ENCODE peak calls at places on chromosomes 4 and X, in four cellular contexts. One of them, this sample, is unnamed.

GRCh38 chr4:26851129-26851528 is 9.5 kb upstream of the STIM2 start:
- DNase-seq in A549: no peak
- DNase-seq in stomach: no peak
- DNase-seq in ovary: no peak
- DNase-seq in this sample: no peak

GRCh38 chrX:4830880-4831557 is 1117.6 kb upstream of the PRKX start:
- DNase-seq in A549: peak; percentile 90
- DNase-seq in ovary: no peak
- DNase-seq in stomach: no peak
- DNase-seq in this sample: no peak

GRCh38 chr4:150126880-150127236 is 48.6 kb downstream of the DCLK2 start:
- DNase-seq in A549: no peak
- DNase-seq in stomach: no peak
- DNase-seq in ovary: no peak
- DNase-seq in this sample: no peak

GRCh38 chr4:74615411-74615810 is 170.5 kb downstream of the AREG start:
- DNase-seq in ovary: no peak
- DNase-seq in A549: no peak
- DNase-seq in stomach: no peak
- DNase-seq in this sample: no peak

GRCh38 chr4:21979196-21979595 is 30.6 kb upstream of the KCNIP4 start:
- DNase-seq in A549: no peak
- DNase-seq in stomach: no peak
- DNase-seq in ovary: no peak
- DNase-seq in this sample: no peak

GRCh38 chr4:169791527-169792156 is 33.9 kb upstream of the HPF1 start:
- DNase-seq in stomach: no peak
- DNase-seq in A549: peak; percentile 69
- DNase-seq in ovary: no peak
- DNase-seq in this sample: no peak

GRCh38 chr4:130172156-130172555 is 1076.2 kb downstream of the C4orf33 start:
- DNase-seq in stomach: no peak
- DNase-seq in ovary: no peak
- DNase-seq in A549: no peak
- DNase-seq in this sample: no peak

GRCh38 chr4:673349-674091 is 556 bp downstream of the ATP5ME start:
- DNase-seq in stomach: peak; percentile 53
- DNase-seq in ovary: no peak
- DNase-seq in A549: no peak
- DNase-seq in this sample: peak; percentile 93

GRCh38 chrX:39948564-39948963 is 149.2 kb downstream of the BCOR start:
- DNase-seq in A549: no peak
- DNase-seq in stomach: no peak
- DNase-seq in ovary: no peak
- DNase-seq in this sample: no peak

GRCh38 chrX:7372843-7373525 is 225.0 kb upstream of the PUDP start:
- DNase-seq in stomach: no peak
- DNase-seq in ovary: no peak
- DNase-seq in A549: peak; percentile 16
- DNase-seq in this sample: no peak

GRCh38 chr4:185011408-185011807 is 6.9 kb upstream of the HELT start:
- DNase-seq in ovary: no peak
- DNase-seq in A549: no peak
- DNase-seq in stomach: no peak
- DNase-seq in this sample: no peak

GRCh38 chr4:100299019-100299418 is 108.8 kb upstream of the DDIT4L start:
- DNase-seq in A549: peak; percentile 24
- DNase-seq in ovary: peak; percentile 27
- DNase-seq in stomach: no peak
- DNase-seq in this sample: no peak

GRCh38 chr4:83250666-83251065 is 33.9 kb downstream of the COQ2 start:
- DNase-seq in stomach: no peak
- DNase-seq in A549: no peak
- DNase-seq in ovary: no peak
- DNase-seq in this sample: no peak

GRCh38 chr4:19254476-19254875 is 997.2 kb upstream of the SLIT2 start:
- DNase-seq in stomach: no peak
- DNase-seq in ovary: no peak
- DNase-seq in A549: no peak
- DNase-seq in this sample: no peak

GRCh38 chrX:486325-486724 is 99.6 kb upstream of the PPP2R3B start:
- DNase-seq in A549: no peak
- DNase-seq in stomach: no peak
- DNase-seq in ovary: no peak
- DNase-seq in this sample: no peak

GRCh38 chr4:6688879-6689505 is 4.7 kb upstream of the S100P start:
- DNase-seq in stomach: peak; percentile 76
- DNase-seq in ovary: peak; percentile 43
- DNase-seq in A549: peak; percentile 82
- DNase-seq in this sample: no peak

GRCh38 chr4:4842476-4843441 is 16.7 kb upstream of the MSX1 start:
- DNase-seq in stomach: no peak
- DNase-seq in A549: no peak
- DNase-seq in ovary: no peak
- DNase-seq in this sample: no peak

GRCh38 chrX:85084770-85085393 is 81.2 kb downstream of the APOOL start:
- DNase-seq in stomach: no peak
- DNase-seq in A549: peak; percentile 37
- DNase-seq in ovary: no peak
- DNase-seq in this sample: no peak

GRCh38 chr4:22911285-22911684 is 218.5 kb downstream of the GBA3 start:
- DNase-seq in stomach: no peak
- DNase-seq in A549: no peak
- DNase-seq in ovary: no peak
- DNase-seq in this sample: no peak

GRCh38 chr4:52659722-52660261 is 691 bp upstream of the USP46 start:
- DNase-seq in ovary: peak; percentile 63
- DNase-seq in stomach: peak; percentile 71
- DNase-seq in A549: peak; percentile 21
- DNase-seq in this sample: peak; percentile 93

GRCh38 chrX:109684136-109684535 is 48.9 kb downstream of the ACSL4 start:
- DNase-seq in stomach: no peak
- DNase-seq in A549: no peak
- DNase-seq in ovary: no peak
- DNase-seq in this sample: no peak

GRCh38 chr4:16692021-16692420 is 206.4 kb downstream of the LDB2 start:
- DNase-seq in ovary: no peak
- DNase-seq in stomach: no peak
- DNase-seq in A549: no peak
- DNase-seq in this sample: no peak

GRCh38 chr4:132866616-132867015 is 282.5 kb upstream of the PCDH10 start:
- DNase-seq in ovary: no peak
- DNase-seq in stomach: no peak
- DNase-seq in A549: no peak
- DNase-seq in this sample: no peak

GRCh38 chrX:44062842-44063241 is 89.7 kb upstream of the NDP start:
- DNase-seq in A549: no peak
- DNase-seq in ovary: peak; percentile 21
- DNase-seq in stomach: no peak
- DNase-seq in this sample: no peak

GRCh38 chr4:184534511-184535391 is 60.4 kb upstream of the IRF2 start:
- DNase-seq in stomach: no peak
- DNase-seq in ovary: no peak
- DNase-seq in A549: no peak
- DNase-seq in this sample: no peak

DNA sequence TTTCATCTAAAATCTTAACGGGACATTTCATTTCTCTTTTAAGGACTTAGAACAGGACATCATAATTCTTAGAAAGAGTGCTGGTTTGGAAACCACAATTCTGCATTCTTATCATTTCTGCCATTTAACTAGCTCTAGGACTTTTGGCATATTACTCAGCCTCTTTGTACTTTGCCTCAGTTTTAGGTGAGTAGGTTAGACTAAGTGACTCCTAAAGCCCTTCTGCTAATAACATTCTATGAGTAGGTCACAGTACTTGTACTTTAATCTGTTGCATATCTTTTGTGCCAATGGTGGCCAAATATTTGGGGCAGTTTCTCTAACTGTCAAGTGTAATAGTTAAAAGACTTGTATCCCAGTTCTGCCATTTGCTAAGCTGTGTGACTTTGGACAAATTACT is 115.4 kb upstream of the NUDT6 start:
- DNase-seq in stomach: no peak
- DNase-seq in A549: no peak
- DNase-seq in ovary: no peak
- DNase-seq in this sample: no peak
- TF ChIP-seq EP300 in stomach: no peak
- TF ChIP-seq EP300 in A549: no peak
- TF ChIP-seq EP300 in ovary: no peak
- TF ChIP-seq EP300 in this sample: no peak

GRCh38 chr4:85116008-85116407 is 149.5 kb upstream of the WDFY3 start:
- DNase-seq in ovary: no peak
- DNase-seq in A549: no peak
- DNase-seq in stomach: no peak
- DNase-seq in this sample: no peak

GRCh38 chr4:85114526-85114925 is 148.0 kb upstream of the WDFY3 start:
- DNase-seq in A549: no peak
- DNase-seq in ovary: no peak
- DNase-seq in stomach: no peak
- DNase-seq in this sample: no peak

DNA sequence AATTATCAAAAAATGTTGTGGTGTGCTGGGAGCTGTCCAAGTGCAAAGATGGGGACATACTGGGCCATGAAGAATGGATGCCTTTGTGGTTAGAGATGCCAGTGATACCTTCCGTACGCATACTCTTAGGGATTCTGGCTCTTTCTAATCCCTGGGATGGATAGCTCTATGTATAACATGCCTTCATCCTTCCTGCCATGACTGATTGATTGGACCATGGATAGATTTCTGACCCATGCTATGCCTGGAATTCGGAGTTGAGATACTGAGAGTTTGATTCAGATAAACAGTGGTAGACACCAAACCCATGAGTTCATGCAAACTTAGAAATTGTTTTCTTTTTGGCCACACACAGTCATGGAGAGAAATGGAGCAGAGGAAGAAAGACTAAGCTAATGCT is 147.2 kb upstream of the WDFY3 start:
- DNase-seq in A549: no peak
- DNase-seq in ovary: no peak
- DNase-seq in stomach: no peak
- DNase-seq in this sample: no peak
- H3K4me1 ChIP-seq in A549: no peaks in the 10 kb centered on the region
- H3K4me1 ChIP-seq in ovary: no peaks in the 10 kb centered on the region
- H3K4me1 ChIP-seq in stomach: no peaks in the 10 kb centered on the region
- H3K4me1 ChIP-seq in this sample: no peaks in the 10 kb centered on the region

DNA sequence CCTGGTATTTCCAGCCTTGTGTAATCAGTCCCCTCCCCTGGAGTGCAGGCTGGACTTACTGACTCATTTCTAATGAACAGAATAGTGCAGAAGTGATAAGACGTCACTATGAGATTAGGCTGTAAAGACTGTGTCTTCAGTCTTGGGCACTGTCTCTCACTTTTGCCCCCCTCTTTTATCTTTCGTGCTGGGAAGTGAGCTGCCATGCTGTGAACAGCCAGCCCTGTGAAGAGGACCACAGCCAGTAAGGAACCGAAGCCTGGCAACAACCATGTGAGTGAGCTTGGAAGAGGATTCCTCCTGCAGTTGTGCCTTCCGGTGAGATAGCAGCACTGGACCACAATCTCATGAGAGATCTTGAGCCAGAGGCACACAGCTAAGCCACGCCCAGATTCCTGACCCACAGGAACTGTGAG is 67.5 kb upstream of the GPR34 start:
- DNase-seq in stomach: no peak
- DNase-seq in A549: peak; percentile 73
- DNase-seq in ovary: no peak
- DNase-seq in this sample: no peak
- TF ChIP-seq EP300 in stomach: no peak
- TF ChIP-seq EP300 in A549: no peak
- TF ChIP-seq EP300 in ovary: no peak
- TF ChIP-seq EP300 in this sample: no peak

DNA sequence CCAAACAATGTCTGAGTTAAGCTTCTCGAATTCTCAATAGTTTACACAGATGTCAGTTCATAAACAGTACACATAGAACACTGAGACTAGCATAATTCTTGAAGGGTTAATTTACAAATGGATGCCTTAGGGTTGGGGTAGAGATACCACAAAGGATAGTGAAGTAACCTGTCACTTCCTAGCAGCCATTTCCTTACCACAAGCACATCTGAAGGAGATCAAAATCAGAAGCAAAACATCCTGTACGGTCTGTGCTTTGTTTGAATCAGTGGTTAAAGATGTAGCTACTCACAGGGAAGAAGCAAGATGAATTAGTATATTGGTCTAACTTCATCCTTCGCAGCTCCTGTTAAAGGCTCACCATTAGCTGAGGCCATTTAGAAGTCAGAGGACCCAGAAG is 2393.8 kb downstream of the ARAP2 start:
- DNase-seq in ovary: no peak
- DNase-seq in A549: no peak
- DNase-seq in stomach: no peak
- DNase-seq in this sample: no peak
- H3K4me1 ChIP-seq in ovary: no peaks in the 10 kb centered on the region
- H3K4me1 ChIP-seq in A549: no peaks in the 10 kb centered on the region
- H3K4me1 ChIP-seq in stomach: no peaks in the 10 kb centered on the region
- H3K4me1 ChIP-seq in this sample: no peaks in the 10 kb centered on the region

DNA sequence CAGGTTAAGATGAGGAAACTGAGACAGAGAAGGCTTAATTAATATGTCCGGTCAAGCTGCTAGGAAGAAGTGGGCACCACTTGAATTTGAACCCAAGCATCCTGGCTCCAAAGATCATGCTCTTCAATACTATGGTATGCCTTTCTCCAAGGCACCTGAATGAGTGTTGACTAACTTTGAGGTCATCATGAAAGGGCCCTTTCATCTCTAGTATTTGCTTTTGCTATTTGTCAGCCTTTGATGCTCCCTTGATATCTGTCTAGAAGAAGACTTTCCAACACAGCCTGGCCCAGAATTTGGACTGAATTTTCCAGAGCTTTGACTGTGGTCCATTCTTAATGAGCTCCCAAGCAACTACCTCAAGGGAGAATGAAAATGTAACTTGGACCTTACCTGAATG is 179.1 kb upstream of the DKK2 start:
- DNase-seq in stomach: no peak
- DNase-seq in A549: no peak
- DNase-seq in ovary: no peak
- DNase-seq in this sample: no peak
- TF ChIP-seq EP300 in stomach: no peak
- TF ChIP-seq EP300 in A549: no peak
- TF ChIP-seq EP300 in ovary: no peak
- TF ChIP-seq EP300 in this sample: no peak

DNA sequence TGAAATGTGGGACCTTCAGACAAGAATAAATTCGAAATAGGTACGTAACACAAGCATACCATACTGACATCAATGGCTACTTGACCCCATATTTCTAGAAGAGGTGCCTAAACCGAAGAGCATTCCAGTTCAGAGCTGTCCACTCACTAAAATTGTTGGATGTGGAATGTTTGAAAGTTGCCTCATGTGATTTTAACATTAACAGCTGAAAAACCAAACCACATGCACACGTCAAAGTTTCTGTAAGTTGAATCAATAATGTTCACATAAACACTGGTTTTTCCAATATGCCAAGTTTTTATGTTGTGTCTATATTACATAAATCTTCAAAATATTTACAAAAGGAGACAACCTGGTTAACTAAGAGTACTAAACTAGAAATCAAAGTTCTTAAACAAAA is 3.5 kb downstream of the UBE2D3 start:
- DNase-seq in A549: no peak
- DNase-seq in stomach: no peak
- DNase-seq in ovary: no peak
- DNase-seq in this sample: no peak
- H3K4me1 ChIP-seq in A549: peaks cover 57% of the 10 kb centered on the region
- H3K4me1 ChIP-seq in stomach: peaks cover 59% of the 10 kb centered on the region
- H3K4me1 ChIP-seq in ovary: peaks cover 2% of the 10 kb centered on the region
- H3K4me1 ChIP-seq in this sample: peaks cover 60% of the 10 kb centered on the region

This sample was measured in upper lobe of left lung.